ENCODE peak calls at places on chromosomes 1 and 21, in five cellular contexts. E, D, A, C and F are unnamed samples.

GRCh38 chr1:108719654-108720435 is 7.1 kb downstream of the FNDC7 start:
- DNase-seq in E (peak), D (no peak), A (peak), C (peak), F (peak)

GRCh38 chr1:94919241-94920030 is 7.5 kb downstream of the CNN3 start:
- DNase-seq in E (no peak), D (peak), A (no peak), C (no peak), F (no peak)

GRCh38 chr1:25767437-25767770 is 32.6 kb upstream of the SELENON start:
- DNase-seq in E (no peak), D (no peak), A (no peak), C (no peak), F (no peak)

GRCh38 chr21:16713331-16714114 is 799.3 kb upstream of the CXADR start:
- DNase-seq in E (peak), D (no peak), A (peak), C (no peak), F (peak)

GRCh38 chr1:166980818-166981217 is 5.5 kb upstream of the ILDR2 start:
- DNase-seq in E (no peak), D (no peak), A (no peak), C (no peak), F (no peak)

GRCh38 chr1:2585318-2586092 is 1.1 kb upstream of the PRXL2B start:
- DNase-seq in E (peak), D (peak), A (peak), C (no peak), F (peak)

GRCh38 chr1:170445096-170445495 is 86.9 kb upstream of the GORAB start:
- DNase-seq in E (peak), D (no peak), A (peak), C (no peak), F (peak)

GRCh38 chr1:119374208-119374877 is 5.8 kb downstream of the HAO2 start:
- DNase-seq in E (peak), D (no peak), A (no peak), C (no peak), F (peak)

GRCh38 chr1:100430368-100430767 is 78.1 kb downstream of the CDC14A start:
- DNase-seq in E (no peak), D (no peak), A (no peak), C (no peak), F (no peak)

GRCh38 chr1:172778461-172779455 is 119.9 kb downstream of the FASLG start:
- DNase-seq in E (peak), D (no peak), A (no peak), C (no peak), F (peak)

GRCh38 chr1:167687919-167688519 is 33.8 kb upstream of the MPZL1 start:
- DNase-seq in E (peak), D (no peak), A (peak), C (peak), F (peak)

GRCh38 chr21:14826630-14827029 is 238.2 kb downstream of the NRIP1 start:
- DNase-seq in E (no peak), D (no peak), A (no peak), C (no peak), F (no peak)

GRCh38 chr1:6322161-6322560 is 61.3 kb upstream of the GPR153 start:
- DNase-seq in E (no peak), D (no peak), A (no peak), C (no peak), F (no peak)

GRCh38 chr21:30813174-30813573 is at the start of gene KRTAP8-1:
- DNase-seq in E (no peak), D (no peak), A (no peak), C (no peak), F (no peak)

GRCh38 chr1:183470961-183471747 is 1.1 kb upstream of the SMG7 start:
- DNase-seq in E (peak), D (peak), A (peak), C (peak), F (peak)

GRCh38 chr1:118116401-118116800 is 68.6 kb downstream of the SPAG17 start:
- DNase-seq in E (no peak), D (no peak), A (no peak), C (no peak), F (peak)

GRCh38 chr21:44018813-44019567 is 6.9 kb downstream of the TRAPPC10 start:
- DNase-seq in E (no peak), D (no peak), A (no peak), C (no peak), F (no peak)

GRCh38 chr1:64043976-64044375 is 159.4 kb upstream of the UBE2U start:
- DNase-seq in E (peak), D (no peak), A (peak), C (no peak), F (peak)

GRCh38 chr1:229070168-229070567 is 200.7 kb upstream of the RAB4A start:
- DNase-seq in E (peak), D (peak), A (peak), C (no peak), F (peak)

GRCh38 chr1:3247521-3248031 is 178.6 kb downstream of the PRDM16 start:
- DNase-seq in E (peak), D (no peak), A (no peak), C (no peak), F (no peak)

GRCh38 chr1:60227581-60228252 is 154.1 kb upstream of the C1orf87 start:
- DNase-seq in E (no peak), D (no peak), A (peak), C (peak), F (peak)

GRCh38 chr1:228030451-228031201 is 23.8 kb downstream of the WNT3A start:
- DNase-seq in E (no peak), D (peak), A (no peak), C (no peak), F (no peak)

GRCh38 chr1:62273953-62274352 is 45.3 kb downstream of the KANK4 start:
- DNase-seq in E (no peak), D (no peak), A (no peak), C (no peak), F (no peak)

GRCh38 chr21:17472592-17473271 is 40.1 kb upstream of the CXADR start:
- DNase-seq in E (no peak), D (no peak), A (no peak), C (no peak), F (no peak)

GRCh38 chr1:234218078-234218477 is 155.2 kb upstream of the COA6 start:
- DNase-seq in E (no peak), D (no peak), A (no peak), C (no peak), F (no peak)

GRCh38 chr1:91591175-91591968 is 90.7 kb downstream of the CDC7 start:
- DNase-seq in E (no peak), D (no peak), A (no peak), C (no peak), F (no peak)

GRCh38 chr1:54542120-54542961 is 5.7 kb upstream of the ACOT11 start:
- DNase-seq in E (peak), D (peak), A (peak), C (peak), F (peak)

GRCh38 chr1:23081376-23081775 is 62.1 kb downstream of the KDM1A start:
- DNase-seq in E (no peak), D (no peak), A (no peak), C (no peak), F (no peak)

GRCh38 chr1:217029311-217030157 is 306.3 kb upstream of the ESRRG start:
- DNase-seq in E (peak), D (no peak), A (peak), C (no peak), F (peak)

GRCh38 chr1:184593612-184594011 is 161.0 kb downstream of the EDEM3 start:
- DNase-seq in E (peak), D (no peak), A (peak), C (no peak), F (peak)

GRCh38 chr21:37587635-37588177 is 221.1 kb downstream of the DYRK1A start:
- DNase-seq in E (no peak), D (no peak), A (no peak), C (no peak), F (no peak)

GRCh38 chr1:9846611-9847171 is 22.9 kb upstream of the CLSTN1 start:
- DNase-seq in E (no peak), D (peak), A (no peak), C (no peak), F (no peak)

DNA sequence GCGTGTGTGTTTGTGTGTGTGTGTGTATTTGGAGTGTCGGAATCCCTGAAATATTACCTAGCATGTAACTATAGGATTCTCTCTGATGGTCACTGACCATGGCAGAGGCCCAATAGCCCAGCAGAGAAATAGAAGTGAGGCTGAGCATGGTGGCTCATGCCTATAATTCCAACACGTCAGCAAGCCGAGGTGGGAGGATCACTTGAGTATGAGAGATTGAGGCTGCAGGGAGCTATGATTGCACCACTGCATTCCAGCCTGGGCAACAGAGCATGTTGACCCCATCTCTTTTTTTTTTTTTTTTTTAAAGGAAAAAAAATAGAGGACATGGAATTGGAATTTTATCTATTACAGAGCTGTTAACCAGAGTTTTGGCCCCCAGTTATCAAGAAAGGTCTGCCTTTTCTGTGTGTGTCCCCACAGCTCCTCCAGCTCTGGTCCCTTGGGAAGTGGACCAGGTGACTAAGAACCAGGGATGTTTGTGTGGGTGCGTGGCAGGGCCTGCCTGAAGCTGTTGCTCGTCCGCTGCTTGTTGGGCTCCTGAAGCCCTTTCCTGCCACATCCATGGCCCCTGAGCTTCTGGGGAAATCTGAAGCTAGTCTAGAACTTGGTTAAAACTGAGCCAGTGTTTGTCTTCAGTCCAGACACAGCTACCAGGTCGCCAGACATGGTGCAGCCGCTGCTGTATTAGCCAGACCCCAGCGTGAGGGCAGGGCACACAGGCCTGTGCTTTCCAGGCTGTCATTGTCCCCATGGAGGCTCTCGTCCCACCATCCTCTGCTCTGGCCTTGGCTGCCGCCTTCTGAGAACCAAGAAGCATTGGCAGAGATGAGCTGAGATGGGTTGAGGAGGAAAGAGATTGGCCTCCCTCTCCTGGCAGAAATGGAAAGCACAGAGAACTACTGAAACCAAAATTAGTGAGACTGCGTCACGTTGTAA is 25.5 kb downstream of the CAPN9 start:
- DNase-seq in E (peak), D (no peak), A (peak), C (no peak), F (peak)
- TF ChIP-seq CTCF in E (peak), D (peak), A (peak), C (peak), F (peak)

GRCh38 chr1:69319287-69319686 is 248.4 kb upstream of the LRRC7 start:
- DNase-seq in E (no peak), D (no peak), A (no peak), C (no peak), F (no peak)
- H3K4me3 ChIP-seq in E (no peak), D (no peak), A (no peak), C (no peak), F (no peak)

GRCh38 chr1:98001764-98002163 is 80.9 kb upstream of the DPYD start:
- DNase-seq in E (peak), D (no peak), A (peak), C (no peak), F (peak)
- TF ChIP-seq CTCF in E (peak), D (no peak), A (peak), C (no peak), F (peak)

DNA sequence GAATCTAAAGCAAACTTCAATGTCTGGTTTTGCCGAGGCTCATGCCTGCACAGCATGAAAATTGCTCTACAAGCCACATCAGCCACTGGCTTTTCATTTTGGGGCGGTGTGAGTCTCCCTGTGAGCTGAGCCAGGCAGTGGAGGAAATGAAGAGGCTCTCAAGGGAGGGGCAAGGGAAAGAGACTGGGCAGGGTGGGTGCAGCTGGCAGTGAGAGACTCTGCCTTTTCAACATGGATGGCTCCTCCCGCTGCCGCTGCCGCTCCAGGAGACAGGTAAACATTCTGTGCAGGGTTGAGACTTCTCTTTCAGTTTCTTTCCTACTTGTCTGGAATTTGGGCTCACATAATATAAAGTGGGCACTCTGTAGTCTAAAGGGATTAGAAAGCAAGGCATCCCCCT is 11.3 kb upstream of the CTSE start:
- DNase-seq in E (no peak), D (no peak), A (no peak), C (no peak), F (no peak)
- H3K4me3 ChIP-seq in E (no peak), D (no peak), A (no peak), C (no peak), F (no peak)